ENCODE peak calls at places on chromosomes 16 and 17, in ten cellular contexts. One of them, this sample, is unnamed.
A peak's percentile ranks its signal among the peaks of the same experiment; 100 is the strongest.

GRCh38 chr17:38469875-38470274 is 41.6 kb downstream of the ARHGAP23 start:
- DNase-seq in H54: no peak
- DNase-seq in ovary: no peak
- DNase-seq in activated effector memory CD4-positive, alpha-beta T cell treated with anti-CD3 and anti-CD28 coated beads, Interleukin-2, amount 50 U/mL, for 16 hours: no peak
- DNase-seq in CD4-positive, alpha-beta T cell: no peak
- DNase-seq in CD8-positive, alpha-beta memory T cell: no peak
- DNase-seq in skeletal muscle cell: no peak
- DNase-seq in B cell: no peak
- DNase-seq in foreskin fibroblast: peak; percentile 50
- DNase-seq in lower lobe of right lung: no peak
- DNase-seq in this sample: no peak

GRCh38 chr16:50103764-50104163 is 38.0 kb downstream of the HEATR3 start:
- DNase-seq in CD8-positive, alpha-beta memory T cell: no peak
- DNase-seq in ovary: no peak
- DNase-seq in CD4-positive, alpha-beta T cell: no peak
- DNase-seq in foreskin fibroblast: peak; percentile 76
- DNase-seq in skeletal muscle cell: peak; percentile 39
- DNase-seq in lower lobe of right lung: no peak
- DNase-seq in B cell: no peak
- DNase-seq in activated effector memory CD4-positive, alpha-beta T cell treated with anti-CD3 and anti-CD28 coated beads, Interleukin-2, amount 50 U/mL, for 16 hours: no peak
- DNase-seq in H54: no peak
- DNase-seq in this sample: no peak

GRCh38 chr16:31186176-31186575 is 6.2 kb downstream of the FUS start:
- DNase-seq in activated effector memory CD4-positive, alpha-beta T cell treated with anti-CD3 and anti-CD28 coated beads, Interleukin-2, amount 50 U/mL, for 16 hours: no peak
- DNase-seq in CD8-positive, alpha-beta memory T cell: no peak
- DNase-seq in CD4-positive, alpha-beta T cell: no peak
- DNase-seq in B cell: no peak
- DNase-seq in ovary: no peak
- DNase-seq in foreskin fibroblast: no peak
- DNase-seq in lower lobe of right lung: no peak
- DNase-seq in skeletal muscle cell: no peak
- DNase-seq in H54: no peak
- DNase-seq in this sample: no peak

GRCh38 chr16:31402687-31403086 is 9.6 kb downstream of the ITGAD start:
- DNase-seq in lower lobe of right lung: no peak
- DNase-seq in CD8-positive, alpha-beta memory T cell: no peak
- DNase-seq in B cell: peak; percentile 20
- DNase-seq in foreskin fibroblast: no peak
- DNase-seq in H54: no peak
- DNase-seq in skeletal muscle cell: no peak
- DNase-seq in activated effector memory CD4-positive, alpha-beta T cell treated with anti-CD3 and anti-CD28 coated beads, Interleukin-2, amount 50 U/mL, for 16 hours: no peak
- DNase-seq in ovary: no peak
- DNase-seq in CD4-positive, alpha-beta T cell: no peak
- DNase-seq in this sample: no peak

GRCh38 chr16:82993874-82994375 is 367.2 kb downstream of the CDH13 start:
- DNase-seq in B cell: no peak
- DNase-seq in H54: no peak
- DNase-seq in foreskin fibroblast: no peak
- DNase-seq in CD4-positive, alpha-beta T cell: no peak
- DNase-seq in CD8-positive, alpha-beta memory T cell: no peak
- DNase-seq in skeletal muscle cell: no peak
- DNase-seq in ovary: no peak
- DNase-seq in lower lobe of right lung: no peak
- DNase-seq in activated effector memory CD4-positive, alpha-beta T cell treated with anti-CD3 and anti-CD28 coated beads, Interleukin-2, amount 50 U/mL, for 16 hours: no peak
- DNase-seq in this sample: no peak

GRCh38 chr17:45927247-45927646 is 32.9 kb downstream of the MAPT start:
- DNase-seq in activated effector memory CD4-positive, alpha-beta T cell treated with anti-CD3 and anti-CD28 coated beads, Interleukin-2, amount 50 U/mL, for 16 hours: no peak
- DNase-seq in foreskin fibroblast: no peak
- DNase-seq in CD8-positive, alpha-beta memory T cell: no peak
- DNase-seq in CD4-positive, alpha-beta T cell: no peak
- DNase-seq in skeletal muscle cell: no peak
- DNase-seq in H54: no peak
- DNase-seq in ovary: no peak
- DNase-seq in lower lobe of right lung: no peak
- DNase-seq in B cell: no peak
- DNase-seq in this sample: no peak

GRCh38 chr17:19540706-19541370 is 7.2 kb downstream of the SLC47A1 start:
- DNase-seq in foreskin fibroblast: no peak
- DNase-seq in B cell: no peak
- DNase-seq in lower lobe of right lung: no peak
- DNase-seq in skeletal muscle cell: no peak
- DNase-seq in CD8-positive, alpha-beta memory T cell: no peak
- DNase-seq in H54: no peak
- DNase-seq in activated effector memory CD4-positive, alpha-beta T cell treated with anti-CD3 and anti-CD28 coated beads, Interleukin-2, amount 50 U/mL, for 16 hours: no peak
- DNase-seq in ovary: no peak
- DNase-seq in CD4-positive, alpha-beta T cell: no peak
- DNase-seq in this sample: no peak

GRCh38 chr16:83044589-83044988 is 417.8 kb downstream of the CDH13 start:
- DNase-seq in ovary: no peak
- DNase-seq in activated effector memory CD4-positive, alpha-beta T cell treated with anti-CD3 and anti-CD28 coated beads, Interleukin-2, amount 50 U/mL, for 16 hours: no peak
- DNase-seq in foreskin fibroblast: no peak
- DNase-seq in CD4-positive, alpha-beta T cell: no peak
- DNase-seq in skeletal muscle cell: no peak
- DNase-seq in B cell: no peak
- DNase-seq in lower lobe of right lung: no peak
- DNase-seq in H54: no peak
- DNase-seq in CD8-positive, alpha-beta memory T cell: no peak
- DNase-seq in this sample: no peak

GRCh38 chr17:81631482-81631881 is 5.4 kb downstream of the NPLOC4 start:
- DNase-seq in ovary: no peak
- DNase-seq in lower lobe of right lung: no peak
- DNase-seq in B cell: no peak
- DNase-seq in skeletal muscle cell: no peak
- DNase-seq in foreskin fibroblast: no peak
- DNase-seq in CD4-positive, alpha-beta T cell: no peak
- DNase-seq in H54: no peak
- DNase-seq in CD8-positive, alpha-beta memory T cell: no peak
- DNase-seq in activated effector memory CD4-positive, alpha-beta T cell treated with anti-CD3 and anti-CD28 coated beads, Interleukin-2, amount 50 U/mL, for 16 hours: no peak
- DNase-seq in this sample: no peak

GRCh38 chr17:58755577-58756245 is at the start of gene PPM1E:
- DNase-seq in ovary: peak; percentile 78
- DNase-seq in skeletal muscle cell: peak; percentile 1
- DNase-seq in activated effector memory CD4-positive, alpha-beta T cell treated with anti-CD3 and anti-CD28 coated beads, Interleukin-2, amount 50 U/mL, for 16 hours: peak; percentile 76
- DNase-seq in B cell: peak; percentile 46
- DNase-seq in H54: peak; percentile 60
- DNase-seq in lower lobe of right lung: peak; percentile 59
- DNase-seq in CD4-positive, alpha-beta T cell: no peak
- DNase-seq in CD8-positive, alpha-beta memory T cell: peak; percentile 6
- DNase-seq in foreskin fibroblast: peak; percentile 29
- DNase-seq in this sample: no peak

GRCh38 chr16:79811541-79811940 is 211.0 kb upstream of the MAF start:
- DNase-seq in ovary: no peak
- DNase-seq in CD8-positive, alpha-beta memory T cell: no peak
- DNase-seq in activated effector memory CD4-positive, alpha-beta T cell treated with anti-CD3 and anti-CD28 coated beads, Interleukin-2, amount 50 U/mL, for 16 hours: no peak
- DNase-seq in skeletal muscle cell: no peak
- DNase-seq in lower lobe of right lung: no peak
- DNase-seq in foreskin fibroblast: no peak
- DNase-seq in H54: no peak
- DNase-seq in B cell: no peak
- DNase-seq in CD4-positive, alpha-beta T cell: no peak
- DNase-seq in this sample: no peak

GRCh38 chr17:31571124-31571892 is 179.8 kb downstream of the RAB11FIP4 start:
- DNase-seq in CD8-positive, alpha-beta memory T cell: no peak
- DNase-seq in ovary: peak; percentile 94
- DNase-seq in skeletal muscle cell: peak; percentile 96
- DNase-seq in H54: peak; percentile 59
- DNase-seq in activated effector memory CD4-positive, alpha-beta T cell treated with anti-CD3 and anti-CD28 coated beads, Interleukin-2, amount 50 U/mL, for 16 hours: no peak
- DNase-seq in foreskin fibroblast: peak; percentile 79
- DNase-seq in CD4-positive, alpha-beta T cell: no peak
- DNase-seq in lower lobe of right lung: no peak
- DNase-seq in B cell: no peak
- DNase-seq in this sample: no peak

GRCh38 chr17:19238167-19238505 is 970 bp downstream of the EPN2 start:
- DNase-seq in activated effector memory CD4-positive, alpha-beta T cell treated with anti-CD3 and anti-CD28 coated beads, Interleukin-2, amount 50 U/mL, for 16 hours: no peak
- DNase-seq in H54: peak; percentile 25
- DNase-seq in CD8-positive, alpha-beta memory T cell: no peak
- DNase-seq in CD4-positive, alpha-beta T cell: no peak
- DNase-seq in ovary: peak; percentile 65
- DNase-seq in lower lobe of right lung: peak; percentile 63
- DNase-seq in skeletal muscle cell: no peak
- DNase-seq in B cell: no peak
- DNase-seq in foreskin fibroblast: no peak
- DNase-seq in this sample: no peak

GRCh38 chr16:69123894-69124293 is 8.5 kb downstream of the CHTF8 start:
- DNase-seq in CD4-positive, alpha-beta T cell: peak; percentile 48
- DNase-seq in H54: peak; percentile 47
- DNase-seq in activated effector memory CD4-positive, alpha-beta T cell treated with anti-CD3 and anti-CD28 coated beads, Interleukin-2, amount 50 U/mL, for 16 hours: peak; percentile 82
- DNase-seq in CD8-positive, alpha-beta memory T cell: peak; percentile 55
- DNase-seq in ovary: peak; percentile 50
- DNase-seq in B cell: peak; percentile 73
- DNase-seq in foreskin fibroblast: peak; percentile 43
- DNase-seq in skeletal muscle cell: no peak
- DNase-seq in lower lobe of right lung: no peak
- DNase-seq in this sample: peak; percentile 78

GRCh38 chr17:74008196-74008595 is 195.3 kb upstream of the RPL38 start:
- DNase-seq in skeletal muscle cell: no peak
- DNase-seq in CD4-positive, alpha-beta T cell: no peak
- DNase-seq in ovary: no peak
- DNase-seq in CD8-positive, alpha-beta memory T cell: no peak
- DNase-seq in foreskin fibroblast: no peak
- DNase-seq in lower lobe of right lung: no peak
- DNase-seq in H54: peak; percentile 24
- DNase-seq in activated effector memory CD4-positive, alpha-beta T cell treated with anti-CD3 and anti-CD28 coated beads, Interleukin-2, amount 50 U/mL, for 16 hours: peak; percentile 65
- DNase-seq in B cell: no peak
- DNase-seq in this sample: no peak

GRCh38 chr16:4544483-4544882 is 5.9 kb upstream of the CDIP1 start:
- DNase-seq in lower lobe of right lung: no peak
- DNase-seq in CD8-positive, alpha-beta memory T cell: no peak
- DNase-seq in B cell: no peak
- DNase-seq in skeletal muscle cell: no peak
- DNase-seq in foreskin fibroblast: no peak
- DNase-seq in CD4-positive, alpha-beta T cell: no peak
- DNase-seq in activated effector memory CD4-positive, alpha-beta T cell treated with anti-CD3 and anti-CD28 coated beads, Interleukin-2, amount 50 U/mL, for 16 hours: no peak
- DNase-seq in H54: no peak
- DNase-seq in ovary: no peak
- DNase-seq in this sample: no peak

GRCh38 chr17:75822119-75822799 is 21.9 kb downstream of the UNC13D start:
- DNase-seq in CD8-positive, alpha-beta memory T cell: no peak
- DNase-seq in H54: no peak
- DNase-seq in CD4-positive, alpha-beta T cell: no peak
- DNase-seq in lower lobe of right lung: no peak
- DNase-seq in activated effector memory CD4-positive, alpha-beta T cell treated with anti-CD3 and anti-CD28 coated beads, Interleukin-2, amount 50 U/mL, for 16 hours: peak; percentile 72
- DNase-seq in B cell: no peak
- DNase-seq in ovary: peak; percentile 68
- DNase-seq in skeletal muscle cell: no peak
- DNase-seq in foreskin fibroblast: no peak
- DNase-seq in this sample: peak; percentile 69

GRCh38 chr17:29766796-29767327 is 144.2 kb upstream of the CORO6 start:
- DNase-seq in ovary: no peak
- DNase-seq in B cell: no peak
- DNase-seq in skeletal muscle cell: no peak
- DNase-seq in H54: no peak
- DNase-seq in CD4-positive, alpha-beta T cell: no peak
- DNase-seq in activated effector memory CD4-positive, alpha-beta T cell treated with anti-CD3 and anti-CD28 coated beads, Interleukin-2, amount 50 U/mL, for 16 hours: no peak
- DNase-seq in foreskin fibroblast: no peak
- DNase-seq in CD8-positive, alpha-beta memory T cell: no peak
- DNase-seq in lower lobe of right lung: no peak
- DNase-seq in this sample: no peak

GRCh38 chr17:82486186-82487084 is 27.9 kb downstream of the NARF start:
- DNase-seq in CD8-positive, alpha-beta memory T cell: no peak
- DNase-seq in CD4-positive, alpha-beta T cell: no peak
- DNase-seq in skeletal muscle cell: no peak
- DNase-seq in activated effector memory CD4-positive, alpha-beta T cell treated with anti-CD3 and anti-CD28 coated beads, Interleukin-2, amount 50 U/mL, for 16 hours: no peak
- DNase-seq in lower lobe of right lung: no peak
- DNase-seq in B cell: no peak
- DNase-seq in H54: no peak
- DNase-seq in ovary: peak; percentile 79
- DNase-seq in foreskin fibroblast: no peak
- DNase-seq in this sample: no peak

GRCh38 chr17:30345527-30346075 is 11.7 kb upstream of the TMIGD1 start:
- DNase-seq in ovary: no peak
- DNase-seq in foreskin fibroblast: no peak
- DNase-seq in B cell: no peak
- DNase-seq in activated effector memory CD4-positive, alpha-beta T cell treated with anti-CD3 and anti-CD28 coated beads, Interleukin-2, amount 50 U/mL, for 16 hours: no peak
- DNase-seq in skeletal muscle cell: no peak
- DNase-seq in CD4-positive, alpha-beta T cell: no peak
- DNase-seq in CD8-positive, alpha-beta memory T cell: no peak
- DNase-seq in lower lobe of right lung: no peak
- DNase-seq in H54: no peak
- DNase-seq in this sample: no peak

GRCh38 chr16:89222931-89223330 is 5.4 kb downstream of the ZNF778 start:
- DNase-seq in activated effector memory CD4-positive, alpha-beta T cell treated with anti-CD3 and anti-CD28 coated beads, Interleukin-2, amount 50 U/mL, for 16 hours: no peak
- DNase-seq in CD8-positive, alpha-beta memory T cell: no peak
- DNase-seq in ovary: peak; percentile 24
- DNase-seq in H54: no peak
- DNase-seq in skeletal muscle cell: no peak
- DNase-seq in lower lobe of right lung: no peak
- DNase-seq in CD4-positive, alpha-beta T cell: no peak
- DNase-seq in B cell: no peak
- DNase-seq in foreskin fibroblast: no peak
- DNase-seq in this sample: no peak

GRCh38 chr17:10183931-10184930 is 14.2 kb downstream of the GAS7 start:
- DNase-seq in activated effector memory CD4-positive, alpha-beta T cell treated with anti-CD3 and anti-CD28 coated beads, Interleukin-2, amount 50 U/mL, for 16 hours: no peak
- DNase-seq in H54: no peak
- DNase-seq in ovary: no peak
- DNase-seq in foreskin fibroblast: no peak
- DNase-seq in lower lobe of right lung: no peak
- DNase-seq in CD8-positive, alpha-beta memory T cell: no peak
- DNase-seq in B cell: peak; percentile 9
- DNase-seq in skeletal muscle cell: no peak
- DNase-seq in CD4-positive, alpha-beta T cell: no peak
- DNase-seq in this sample: no peak

GRCh38 chr16:75305364-75306101 is 54.1 kb upstream of the BCAR1 start:
- DNase-seq in ovary: peak; percentile 66
- DNase-seq in foreskin fibroblast: peak; percentile 100
- DNase-seq in skeletal muscle cell: peak; percentile 100
- DNase-seq in lower lobe of right lung: no peak
- DNase-seq in activated effector memory CD4-positive, alpha-beta T cell treated with anti-CD3 and anti-CD28 coated beads, Interleukin-2, amount 50 U/mL, for 16 hours: peak; percentile 74
- DNase-seq in CD8-positive, alpha-beta memory T cell: no peak
- DNase-seq in H54: peak; percentile 81
- DNase-seq in CD4-positive, alpha-beta T cell: no peak
- DNase-seq in B cell: no peak
- DNase-seq in this sample: no peak

GRCh38 chr16:79970551-79971236 is 370.2 kb upstream of the MAF start:
- DNase-seq in ovary: peak; percentile 77
- DNase-seq in H54: no peak
- DNase-seq in skeletal muscle cell: no peak
- DNase-seq in CD4-positive, alpha-beta T cell: no peak
- DNase-seq in activated effector memory CD4-positive, alpha-beta T cell treated with anti-CD3 and anti-CD28 coated beads, Interleukin-2, amount 50 U/mL, for 16 hours: no peak
- DNase-seq in lower lobe of right lung: no peak
- DNase-seq in foreskin fibroblast: no peak
- DNase-seq in B cell: no peak
- DNase-seq in CD8-positive, alpha-beta memory T cell: no peak
- DNase-seq in this sample: no peak

GRCh38 chr17:51056813-51057510 is 63.7 kb downstream of the SPAG9 start:
- DNase-seq in B cell: peak; percentile 59
- DNase-seq in H54: peak; percentile 9
- DNase-seq in CD8-positive, alpha-beta memory T cell: no peak
- DNase-seq in foreskin fibroblast: peak; percentile 71
- DNase-seq in CD4-positive, alpha-beta T cell: peak; percentile 4
- DNase-seq in activated effector memory CD4-positive, alpha-beta T cell treated with anti-CD3 and anti-CD28 coated beads, Interleukin-2, amount 50 U/mL, for 16 hours: no peak
- DNase-seq in skeletal muscle cell: peak; percentile 78
- DNase-seq in lower lobe of right lung: no peak
- DNase-seq in ovary: no peak
- DNase-seq in this sample: no peak

This sample was measured in CD4-positive, CD25-positive, alpha-beta regulatory T cell.